ENCODE peak calls at places on chromosome 7, in seven cellular contexts. One of them, this sample, is unnamed.

GRCh38 chr7:134419085-134419484 is 39.8 kb downstream of the AKR1B1 start:
- DNase-seq in IMR-90: no peak
- DNase-seq in mesendoderm: no peak
- DNase-seq in neuronal stem cell: no peak
- DNase-seq in H9: no peak
- DNase-seq in H1: no peak
- DNase-seq in trophoblast cell: no peak
- DNase-seq in this sample: no peak

GRCh38 chr7:98038731-98039130 is 48.7 kb upstream of the OCM2 start:
- DNase-seq in IMR-90: no peak
- DNase-seq in mesendoderm: no peak
- DNase-seq in neuronal stem cell: no peak
- DNase-seq in H9: no peak
- DNase-seq in H1: no peak
- DNase-seq in trophoblast cell: no peak
- DNase-seq in this sample: no peak

GRCh38 chr7:31408120-31408729 is 67.7 kb upstream of the NEUROD6 start:
- DNase-seq in IMR-90: peak; percentile 2
- DNase-seq in mesendoderm: no peak
- DNase-seq in neuronal stem cell: no peak
- DNase-seq in H9: no peak
- DNase-seq in H1: no peak
- DNase-seq in trophoblast cell: peak; percentile 30
- DNase-seq in this sample: peak; percentile 58

GRCh38 chr7:147535619-147536200 is 1054.9 kb upstream of the C7orf33 start:
- DNase-seq in IMR-90: peak; percentile 69
- DNase-seq in mesendoderm: no peak
- DNase-seq in neuronal stem cell: no peak
- DNase-seq in H9: no peak
- DNase-seq in H1: no peak
- DNase-seq in trophoblast cell: no peak
- DNase-seq in this sample: peak; percentile 22

GRCh38 chr7:75977741-75978140 is 16.7 kb downstream of the TMEM120A start:
- DNase-seq in IMR-90: no peak
- DNase-seq in mesendoderm: no peak
- DNase-seq in neuronal stem cell: no peak
- DNase-seq in H9: no peak
- DNase-seq in H1: no peak
- DNase-seq in trophoblast cell: no peak
- DNase-seq in this sample: no peak

GRCh38 chr7:155373359-155374273 is 75.9 kb downstream of the INSIG1 start:
- DNase-seq in IMR-90: peak; percentile 4
- DNase-seq in mesendoderm: peak; percentile 59
- DNase-seq in neuronal stem cell: no peak
- DNase-seq in H9: peak; percentile 64
- DNase-seq in H1: no peak
- DNase-seq in trophoblast cell: peak; percentile 18
- DNase-seq in this sample: peak; percentile 16

GRCh38 chr7:76268376-76268775 is 34.1 kb upstream of the HSPB1 start:
- DNase-seq in IMR-90: no peak
- DNase-seq in mesendoderm: no peak
- DNase-seq in neuronal stem cell: no peak
- DNase-seq in H9: no peak
- DNase-seq in H1: no peak
- DNase-seq in trophoblast cell: no peak
- DNase-seq in this sample: no peak

GRCh38 chr7:131642429-131642828 is 86.0 kb upstream of the PODXL start:
- DNase-seq in IMR-90: no peak
- DNase-seq in mesendoderm: no peak
- DNase-seq in neuronal stem cell: no peak
- DNase-seq in H9: no peak
- DNase-seq in H1: no peak
- DNase-seq in trophoblast cell: no peak
- DNase-seq in this sample: no peak

GRCh38 chr7:2876031-2876862 is 32.1 kb upstream of the GNA12 start:
- DNase-seq in IMR-90: peak; percentile 87
- DNase-seq in mesendoderm: peak; percentile 47
- DNase-seq in neuronal stem cell: no peak
- DNase-seq in H9: no peak
- DNase-seq in H1: no peak
- DNase-seq in trophoblast cell: peak; percentile 90
- DNase-seq in this sample: peak; percentile 26

GRCh38 chr7:99380823-99381663 is 6.5 kb downstream of the ARPC1B start:
- DNase-seq in IMR-90: no peak
- DNase-seq in mesendoderm: no peak
- DNase-seq in neuronal stem cell: no peak
- DNase-seq in H9: no peak
- DNase-seq in H1: no peak
- DNase-seq in trophoblast cell: peak; percentile 40
- DNase-seq in this sample: no peak

GRCh38 chr7:73343671-73344380 is 15.9 kb downstream of the FKBP6 start:
- DNase-seq in IMR-90: no peak
- DNase-seq in mesendoderm: no peak
- DNase-seq in neuronal stem cell: no peak
- DNase-seq in H9: no peak
- DNase-seq in H1: no peak
- DNase-seq in trophoblast cell: no peak
- DNase-seq in this sample: no peak

GRCh38 chr7:45384499-45384898 is 189.7 kb upstream of the ADCY1 start:
- DNase-seq in IMR-90: peak; percentile 14
- DNase-seq in mesendoderm: peak; percentile 6
- DNase-seq in neuronal stem cell: no peak
- DNase-seq in H9: no peak
- DNase-seq in H1: no peak
- DNase-seq in trophoblast cell: peak; percentile 9
- DNase-seq in this sample: no peak

GRCh38 chr7:99365318-99366141 is 9.0 kb upstream of the ARPC1B start:
- DNase-seq in IMR-90: no peak
- DNase-seq in mesendoderm: peak; percentile 69
- DNase-seq in neuronal stem cell: no peak
- DNase-seq in H9: peak; percentile 80
- DNase-seq in H1: no peak
- DNase-seq in trophoblast cell: peak; percentile 70
- DNase-seq in this sample: no peak

GRCh38 chr7:2517004-2517403 is 2.6 kb upstream of the LFNG start:
- DNase-seq in IMR-90: peak; percentile 93
- DNase-seq in mesendoderm: peak; percentile 91
- DNase-seq in neuronal stem cell: no peak
- DNase-seq in H9: no peak
- DNase-seq in H1: no peak
- DNase-seq in trophoblast cell: no peak
- DNase-seq in this sample: peak; percentile 87

GRCh38 chr7:96589038-96589437 is 120.6 kb downstream of the SEM1 start:
- DNase-seq in IMR-90: no peak
- DNase-seq in mesendoderm: no peak
- DNase-seq in neuronal stem cell: no peak
- DNase-seq in H9: peak; percentile 39
- DNase-seq in H1: no peak
- DNase-seq in trophoblast cell: no peak
- DNase-seq in this sample: no peak

GRCh38 chr7:115059312-115059711 is 137.4 kb downstream of the MDFIC start:
- DNase-seq in IMR-90: peak; percentile 58
- DNase-seq in mesendoderm: no peak
- DNase-seq in neuronal stem cell: no peak
- DNase-seq in H9: no peak
- DNase-seq in H1: no peak
- DNase-seq in trophoblast cell: no peak
- DNase-seq in this sample: no peak

GRCh38 chr7:40742270-40742669 is 607.5 kb downstream of the SUGCT start:
- DNase-seq in IMR-90: no peak
- DNase-seq in mesendoderm: no peak
- DNase-seq in neuronal stem cell: no peak
- DNase-seq in H9: no peak
- DNase-seq in H1: no peak
- DNase-seq in trophoblast cell: no peak
- DNase-seq in this sample: no peak

GRCh38 chr7:29921404-29922010 is 68.1 kb downstream of the SCRN1 start:
- DNase-seq in IMR-90: peak; percentile 57
- DNase-seq in mesendoderm: peak; percentile 85
- DNase-seq in neuronal stem cell: peak; percentile 60
- DNase-seq in H9: peak; percentile 75
- DNase-seq in H1: peak; percentile 21
- DNase-seq in trophoblast cell: peak; percentile 84
- DNase-seq in this sample: peak; percentile 75

GRCh38 chr7:29962035-29962434 is 27.6 kb downstream of the SCRN1 start:
- DNase-seq in IMR-90: no peak
- DNase-seq in mesendoderm: no peak
- DNase-seq in neuronal stem cell: no peak
- DNase-seq in H9: no peak
- DNase-seq in H1: no peak
- DNase-seq in trophoblast cell: no peak
- DNase-seq in this sample: no peak

GRCh38 chr7:105691029-105691691 is 109.9 kb upstream of the EFCAB10 start:
- DNase-seq in IMR-90: peak; percentile 65
- DNase-seq in mesendoderm: peak; percentile 61
- DNase-seq in neuronal stem cell: no peak
- DNase-seq in H9: peak; percentile 42
- DNase-seq in H1: no peak
- DNase-seq in trophoblast cell: peak; percentile 11
- DNase-seq in this sample: peak; percentile 93

GRCh38 chr7:153682628-153683027 is 369.6 kb upstream of the DPP6 start:
- DNase-seq in IMR-90: no peak
- DNase-seq in mesendoderm: peak; percentile 62
- DNase-seq in neuronal stem cell: peak; percentile 14
- DNase-seq in H9: no peak
- DNase-seq in H1: no peak
- DNase-seq in trophoblast cell: no peak
- DNase-seq in this sample: no peak

GRCh38 chr7:96823274-96823673 is 113.6 kb upstream of the SEM1 start:
- DNase-seq in IMR-90: peak; percentile 21
- DNase-seq in mesendoderm: no peak
- DNase-seq in neuronal stem cell: no peak
- DNase-seq in H9: no peak
- DNase-seq in H1: no peak
- DNase-seq in trophoblast cell: peak; percentile 60
- DNase-seq in this sample: no peak

DNA sequence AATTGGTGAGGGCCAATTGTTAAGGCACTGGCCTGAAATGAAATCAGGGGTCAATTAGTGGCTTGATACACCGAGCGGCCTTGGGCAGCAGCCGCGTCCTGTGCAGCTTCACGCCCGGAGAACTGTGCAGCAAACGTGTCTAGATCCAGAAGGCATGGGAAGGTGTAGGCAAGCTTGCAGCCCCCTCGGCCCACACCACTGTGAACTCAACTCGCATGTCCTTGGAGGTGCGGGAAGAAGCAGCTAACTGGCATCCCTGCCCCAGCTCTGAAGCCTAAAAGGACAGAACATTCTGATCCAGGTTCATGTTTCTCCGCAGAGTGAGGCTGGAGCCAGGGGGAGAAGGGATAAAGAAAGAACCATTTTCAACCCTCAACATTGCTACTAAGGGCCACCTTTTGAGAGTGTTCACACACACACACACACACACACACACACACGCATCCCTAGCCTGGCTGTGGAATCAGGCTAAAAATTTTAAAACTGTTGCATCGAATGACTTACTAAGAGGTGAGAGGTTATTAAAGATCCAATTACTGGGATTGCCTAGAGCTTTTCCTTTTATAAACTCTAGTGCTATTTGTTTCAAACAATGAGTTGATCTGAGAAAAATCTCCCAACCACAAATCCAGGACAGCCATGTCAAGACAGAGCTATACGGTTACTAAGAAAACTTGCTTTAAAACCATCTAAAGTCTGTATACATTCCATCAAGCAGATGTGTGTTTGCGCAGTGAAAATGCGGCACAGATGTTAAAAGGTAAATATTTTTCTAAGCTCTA is 104.0 kb downstream of the PARP12 start:
- DNase-seq in IMR-90: peak; percentile 98
- DNase-seq in mesendoderm: no peak
- DNase-seq in neuronal stem cell: no peak
- DNase-seq in H9: no peak
- DNase-seq in H1: no peak
- DNase-seq in trophoblast cell: no peak
- DNase-seq in this sample: peak; percentile 73
- H2BK120ac ChIP-seq in IMR-90: peak overlapping the region; percentile 91
- H2BK120ac ChIP-seq in mesendoderm: no peak overlapping the region
- H2BK120ac ChIP-seq in neuronal stem cell: no peak overlapping the region
- H2BK120ac ChIP-seq in H9: no peak overlapping the region
- H2BK120ac ChIP-seq in H1: no peak overlapping the region
- H2BK120ac ChIP-seq in trophoblast cell: no peak overlapping the region
- H2BK120ac ChIP-seq in this sample: no peak overlapping the region

DNA sequence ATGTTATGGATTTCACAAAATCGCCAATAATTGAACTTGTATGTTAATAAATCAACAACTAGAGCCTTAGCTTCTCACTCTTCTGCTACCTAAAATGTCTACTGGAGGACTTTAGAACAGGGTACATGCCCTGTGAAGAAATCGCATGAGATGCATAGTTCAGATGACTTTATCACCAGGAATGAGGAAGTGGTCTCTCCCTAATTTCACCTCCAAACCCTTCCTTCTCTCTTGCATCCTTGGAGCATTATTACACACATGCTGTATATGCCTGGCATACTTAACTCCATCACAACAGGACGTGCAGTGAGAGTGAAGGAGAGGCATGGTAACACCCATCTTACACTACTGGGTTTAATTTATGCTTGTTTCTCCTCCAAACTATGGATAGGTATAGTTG is 27.8 kb downstream of the RHEB start:
- DNase-seq in IMR-90: peak; percentile 90
- DNase-seq in mesendoderm: peak; percentile 61
- DNase-seq in neuronal stem cell: no peak
- DNase-seq in H9: no peak
- DNase-seq in H1: no peak
- DNase-seq in trophoblast cell: peak; percentile 91
- DNase-seq in this sample: peak; percentile 63
- H3K4me1 ChIP-seq in IMR-90: peaks cover 13% of the 10 kb centered on the region
- H3K4me1 ChIP-seq in mesendoderm: peaks cover 6% of the 10 kb centered on the region
- H3K4me1 ChIP-seq in neuronal stem cell: peaks cover 20% of the 10 kb centered on the region
- H3K4me1 ChIP-seq in H9: peaks cover 8% of the 10 kb centered on the region
- H3K4me1 ChIP-seq in H1: peaks cover 10% of the 10 kb centered on the region
- H3K4me1 ChIP-seq in trophoblast cell: peaks cover 12% of the 10 kb centered on the region
- H3K4me1 ChIP-seq in this sample: peaks cover 9% of the 10 kb centered on the region

GRCh38 chr7:77935652-77936348 is 137.2 kb downstream of the PHTF2 start:
- DNase-seq in IMR-90: no peak
- DNase-seq in mesendoderm: no peak
- DNase-seq in neuronal stem cell: no peak
- DNase-seq in H9: no peak
- DNase-seq in H1: no peak
- DNase-seq in trophoblast cell: peak; percentile 6
- DNase-seq in this sample: no peak
- H2BK5ac ChIP-seq in IMR-90: no peak overlapping the region
- H2BK5ac ChIP-seq in mesendoderm: no peak overlapping the region
- H2BK5ac ChIP-seq in neuronal stem cell: no peak overlapping the region
- H2BK5ac ChIP-seq in H9: no peak overlapping the region
- H2BK5ac ChIP-seq in H1: no peak overlapping the region
- H2BK5ac ChIP-seq in trophoblast cell: no peak overlapping the region
- H2BK5ac ChIP-seq in this sample: no peak overlapping the region

DNA sequence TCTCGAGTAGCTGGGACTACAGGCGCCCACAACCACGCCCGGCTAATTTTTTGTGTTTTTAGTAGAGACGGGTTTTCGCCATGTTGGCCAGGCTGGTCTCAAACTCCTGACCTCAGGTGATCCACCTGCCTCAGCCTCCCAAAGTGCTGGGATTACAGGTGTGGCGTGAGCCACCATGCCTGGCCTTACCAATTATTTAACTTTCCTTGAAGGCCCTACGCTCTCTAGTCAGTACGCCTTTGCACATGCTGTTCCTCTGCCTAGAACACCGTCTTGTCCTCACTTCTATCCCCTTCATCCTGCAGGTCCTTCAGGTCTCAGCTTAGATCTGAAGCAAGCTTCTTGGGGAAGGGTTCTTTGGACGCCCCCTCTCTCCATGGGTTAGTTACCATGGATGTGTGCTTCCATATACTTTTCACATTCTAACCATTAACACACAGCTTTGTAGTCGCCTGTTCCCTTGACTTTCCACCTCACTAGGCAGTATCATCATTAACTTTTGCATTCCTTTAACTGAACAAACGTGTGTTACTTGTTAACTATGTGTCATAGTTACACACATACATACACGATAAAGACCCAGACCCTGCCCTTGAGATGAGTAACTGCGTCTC is 592 bp upstream of the ATP6V1F start:
- DNase-seq in IMR-90: no peak
- DNase-seq in mesendoderm: no peak
- DNase-seq in neuronal stem cell: no peak
- DNase-seq in H9: no peak
- DNase-seq in H1: no peak
- DNase-seq in trophoblast cell: no peak
- DNase-seq in this sample: no peak
- H2BK120ac ChIP-seq in IMR-90: no peak overlapping the region
- H2BK120ac ChIP-seq in mesendoderm: no peak overlapping the region
- H2BK120ac ChIP-seq in neuronal stem cell: no peak overlapping the region
- H2BK120ac ChIP-seq in H9: no peak overlapping the region
- H2BK120ac ChIP-seq in H1: no peak overlapping the region
- H2BK120ac ChIP-seq in trophoblast cell: no peak overlapping the region
- H2BK120ac ChIP-seq in this sample: no peak overlapping the region